ENCODE peak calls at places on chromosome X, in nine cellular contexts. X, O, P, T, Z, D, Q, W and K are unnamed samples.
A peak's percentile ranks its signal among the peaks of the same experiment; 100 is the strongest.

GRCh38 chrX:71906133-71906532 is 4.5 kb upstream of the NHSL2 start:
- DNase-seq in O (no peak), W (no peak), P (no peak), X (no peak), Z (no peak), D (no peak), T (no peak), Q (no peak), K (no peak)

GRCh38 chrX:119008122-119008744 is 33.8 kb downstream of the LONRF3 start:
- DNase-seq in P (peak; percentile 48), T (no peak), O (no peak), Q (peak; percentile 1), D (no peak), X (no peak), Z (no peak), W (peak; percentile 42), K (peak; percentile 26)

GRCh38 chrX:41580423-41581064 is 108.2 kb upstream of the GPR34 start:
- DNase-seq in O (peak; percentile 31), X (no peak), Z (no peak), Q (no peak), T (no peak), W (no peak), P (no peak), D (no peak), K (no peak)

GRCh38 chrX:17613979-17614572 is 123.2 kb upstream of the SCML1 start:
- DNase-seq in Z (no peak), X (no peak), D (no peak), W (peak; percentile 59), T (no peak), Q (no peak), O (no peak), P (peak; percentile 79), K (no peak)

GRCh38 chrX:101417981-101418841 is 10.2 kb downstream of the HNRNPH2 start:
- DNase-seq in Z (peak; percentile 72), O (peak; percentile 37), P (peak; percentile 65), Q (peak; percentile 59), D (peak; percentile 78), W (no peak), T (peak; percentile 53), X (peak; percentile 81), K (peak; percentile 65)

GRCh38 chrX:153794018-153794896 is at the start of the genes IDH3G and SSR4:
- DNase-seq in Q (peak; percentile 91), Z (peak; percentile 90), W (peak; percentile 94), D (peak; percentile 96), O (peak; percentile 94), P (peak; percentile 92), X (peak; percentile 97), T (peak; percentile 90), K (peak; percentile 89)

GRCh38 chrX:100381613-100382012 is 28.5 kb downstream of the PCDH19 start:
- DNase-seq in T (no peak), O (no peak), W (no peak), Q (no peak), Z (no peak), X (no peak), D (no peak), P (no peak), K (no peak)

GRCh38 chrX:130974323-130974722 is 71.3 kb upstream of the ENOX2 start:
- DNase-seq in D (no peak), W (peak; percentile 52), Z (no peak), P (no peak), Q (no peak), O (no peak), T (no peak), X (no peak), K (no peak)

GRCh38 chrX:154325541-154325940 is 29.9 kb downstream of the TKTL1 start:
- DNase-seq in Q (no peak), T (no peak), X (no peak), P (no peak), Z (no peak), W (no peak), D (no peak), O (no peak), K (no peak)

GRCh38 chrX:53374222-53374820 is 48.1 kb downstream of the SMC1A start:
- DNase-seq in O (no peak), Q (no peak), D (no peak), W (no peak), X (no peak), P (no peak), Z (no peak), T (no peak), K (no peak)

GRCh38 chrX:71282514-71283408 is 674 bp upstream of the NONO start:
- DNase-seq in W (no peak), X (no peak), P (no peak), T (no peak), O (peak; percentile 37), Z (no peak), Q (peak; percentile 6), D (no peak), K (no peak)

GRCh38 chrX:132501606-132502005 is 12.8 kb upstream of the MBNL3 start:
- DNase-seq in P (no peak), T (no peak), O (no peak), W (no peak), Q (no peak), Z (no peak), X (no peak), D (no peak), K (no peak)

GRCh38 chrX:19879742-19880378 is 7.5 kb downstream of the SH3KBP1 start:
- DNase-seq in X (no peak), O (no peak), Q (no peak), W (no peak), T (no peak), Z (no peak), D (no peak), P (no peak), K (no peak)

GRCh38 chrX:38987135-38987780 is 186.0 kb downstream of the MID1IP1 start:
- DNase-seq in O (no peak), W (peak; percentile 25), D (no peak), P (no peak), T (no peak), X (no peak), Z (no peak), Q (no peak), K (peak; percentile 32)

GRCh38 chrX:130336531-130336930 is 3.2 kb upstream of the SLC25A14 start:
- DNase-seq in W (no peak), O (no peak), X (no peak), D (no peak), T (no peak), Q (no peak), Z (no peak), P (no peak), K (no peak)

GRCh38 chrX:133786382-133786781 is 199.0 kb downstream of the GPC3 start:
- DNase-seq in X (no peak), W (no peak), T (no peak), Q (no peak), D (no peak), Z (no peak), P (no peak), O (no peak), K (no peak)

GRCh38 chrX:150219374-150220185 is 143.5 kb upstream of the MAMLD1 start:
- DNase-seq in D (no peak), Q (no peak), O (no peak), T (no peak), Z (no peak), P (no peak), W (no peak), X (no peak), K (no peak)

DNA sequence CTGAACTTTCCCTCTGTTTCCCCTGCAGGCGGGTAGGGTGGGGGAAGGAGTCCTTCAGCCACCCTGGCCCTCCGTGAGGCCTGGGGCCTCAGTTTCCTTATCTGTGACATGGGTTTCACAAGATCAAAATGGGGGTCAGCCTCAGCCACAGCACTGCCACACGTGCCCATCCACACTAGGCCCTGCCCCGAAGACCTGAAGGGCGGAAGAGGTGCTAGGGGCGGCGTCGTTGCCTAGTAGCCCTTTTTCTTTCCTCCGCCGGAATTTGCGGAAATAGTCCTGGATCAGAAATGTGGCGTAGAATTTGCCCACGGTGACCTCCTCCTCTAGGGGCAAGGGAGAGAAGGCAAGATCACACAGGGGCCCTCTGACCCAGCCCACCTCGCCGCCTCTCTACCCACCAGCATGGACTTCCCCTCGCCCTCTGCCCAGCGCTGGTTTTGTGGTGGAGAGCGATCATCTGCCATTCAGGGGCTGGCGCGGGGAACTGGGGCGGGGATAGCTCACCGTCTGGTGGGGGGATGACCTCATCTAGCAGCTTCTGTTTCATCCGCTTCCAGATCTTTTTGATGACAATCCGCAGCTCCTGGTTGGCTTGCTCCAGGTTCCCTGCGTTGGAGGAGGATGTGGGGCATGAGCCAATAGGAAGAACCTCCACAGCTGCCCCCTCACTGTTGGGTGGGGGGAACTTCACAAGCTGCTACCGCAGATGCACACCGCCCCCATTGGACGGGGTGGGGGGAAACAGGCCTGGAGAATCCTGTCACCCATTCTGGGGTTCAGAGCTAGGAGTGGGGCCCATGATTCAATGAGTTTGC is 9.7 kb upstream of the SYP start:
- DNase-seq in P (no peak), D (no peak), X (no peak), W (no peak), Z (no peak), Q (no peak), T (no peak), O (no peak), K (no peak)
- H3K4me3 ChIP-seq in P (no peak overlapping the region), D (no peak overlapping the region), X (no peak overlapping the region), W (no peak overlapping the region), Z (peak overlapping the region; percentile 25), Q (no peak overlapping the region), T (no peak overlapping the region), O (no peak overlapping the region), K (no peak overlapping the region)

DNA sequence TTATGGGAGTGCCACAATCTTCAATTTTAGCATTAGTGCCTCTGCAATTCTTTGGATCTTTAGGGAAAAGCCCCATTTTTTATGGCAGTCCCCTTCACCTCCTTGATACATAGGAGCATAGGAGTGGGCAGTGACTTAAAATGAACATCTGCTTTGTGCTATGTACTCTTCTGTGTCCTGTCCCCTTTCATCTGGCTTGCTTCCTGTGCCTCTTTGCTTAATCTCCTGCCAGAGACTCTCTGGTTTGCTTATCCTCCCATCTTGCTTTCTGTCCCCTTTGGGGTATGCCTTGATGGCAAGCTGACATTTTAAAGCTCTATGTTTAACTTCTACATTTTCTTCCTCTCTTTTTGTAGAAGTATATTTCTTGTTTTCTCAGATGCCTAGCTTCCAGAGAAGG is 12.3 kb downstream of the PGK1 start:
- DNase-seq in O (no peak), Z (no peak), T (no peak), P (no peak), X (no peak), D (no peak), W (no peak), Q (no peak), K (no peak)
- H3K4me1 ChIP-seq in O (peaks cover 30% of the 10 kb centered on the region), Z (peaks cover 26% of the 10 kb centered on the region), T (no peaks in the 10 kb centered on the region), P (peaks cover 2% of the 10 kb centered on the region), X (peaks cover 3% of the 10 kb centered on the region), D (no peaks in the 10 kb centered on the region), W (peaks cover 6% of the 10 kb centered on the region), Q (no peaks in the 10 kb centered on the region), K (no peaks in the 10 kb centered on the region)

GRCh38 chrX:1657367-1658082 is 42.7 kb downstream of the ASMT start:
- DNase-seq in Q (no peak), D (peak; percentile 63), X (no peak), P (no peak), T (no peak), W (peak; percentile 25), Z (no peak), O (peak; percentile 74), K (peak; percentile 20)
- H3K4me3 ChIP-seq in Q (no peak overlapping the region), D (no peak overlapping the region), X (no peak overlapping the region), P (no peak overlapping the region), T (no peak overlapping the region), W (no peak overlapping the region), Z (no peak overlapping the region), O (peak overlapping the region; percentile 68), K (no peak overlapping the region)

DNA sequence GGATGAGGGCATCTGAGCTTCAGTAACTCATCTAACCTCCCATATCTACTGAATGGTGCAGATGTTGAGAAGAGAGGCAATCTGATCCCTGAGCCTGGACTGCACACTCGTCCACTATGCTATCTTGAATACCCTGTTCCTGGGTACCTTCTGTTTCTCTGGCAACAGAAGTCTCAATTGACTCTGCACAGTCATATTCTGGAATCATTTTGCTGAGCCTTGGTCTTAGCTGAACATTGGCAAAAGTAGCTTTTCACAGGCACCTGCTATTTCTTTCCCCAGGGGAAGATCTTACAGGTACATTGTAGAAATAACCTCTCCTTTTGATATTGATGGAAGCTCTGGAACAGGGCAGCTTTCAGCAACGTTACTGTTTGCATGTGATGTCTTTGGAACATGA is 161.5 kb upstream of the GPR101 start:
- DNase-seq in W (no peak), D (no peak), T (no peak), Z (no peak), P (no peak), O (no peak), X (no peak), Q (no peak), K (no peak)
- H3K4me1 ChIP-seq in W (peaks cover 38% of the 10 kb centered on the region), D (no peaks in the 10 kb centered on the region), T (no peaks in the 10 kb centered on the region), Z (no peaks in the 10 kb centered on the region), P (no peaks in the 10 kb centered on the region), O (no peaks in the 10 kb centered on the region), X (no peaks in the 10 kb centered on the region), Q (no peaks in the 10 kb centered on the region), K (no peaks in the 10 kb centered on the region)